ENCODE peak calls at places on chromosomes 6 and 20, in nine cellular contexts. F is psoas muscle; P is CD8-positive, alpha-beta T cell; K is A673; E is lung; O is heart right ventricle; T is ovary; C is spleen; J is WERI-Rb-1. B is an unnamed sample.

GRCh38 chr6:124466949-124467348 is 495.3 kb upstream of the RNF217 start:
- DNase-seq in F (no peak), P (no peak), K (no peak), E (no peak), O (no peak), T (no peak), C (no peak), J (no peak), B (no peak)

GRCh38 chr6:144362042-144363018 is 77.2 kb downstream of the UTRN start:
- DNase-seq in F (no peak), P (no peak), K (no peak), E (no peak), O (peak; percentile 40), T (no peak), C (no peak), J (no peak), B (no peak)

GRCh38 chr6:90033872-90034271 is 139.6 kb downstream of the GJA10 start:
- DNase-seq in F (no peak), P (no peak), K (no peak), E (no peak), O (no peak), T (no peak), C (no peak), J (no peak), B (no peak)

GRCh38 chr20:20665200-20665599 is 47.2 kb downstream of the RALGAPA2 start:
- DNase-seq in F (no peak), P (no peak), K (peak; percentile 15), E (no peak), O (no peak), T (no peak), C (no peak), J (no peak), B (no peak)

GRCh38 chr6:45514454-45514853 is 136.7 kb upstream of the SUPT3H start:
- DNase-seq in F (no peak), P (no peak), K (no peak), E (no peak), O (no peak), T (no peak), C (no peak), J (no peak), B (no peak)

GRCh38 chr20:15491564-15491963 is 1081.7 kb downstream of the KIF16B start:
- DNase-seq in F (no peak), P (no peak), K (no peak), E (no peak), O (no peak), T (no peak), C (no peak), J (peak; percentile 59), B (no peak)

GRCh38 chr6:154582696-154583095 is 72.2 kb upstream of the CNKSR3 start:
- DNase-seq in F (no peak), P (no peak), K (no peak), E (no peak), O (no peak), T (no peak), C (no peak), J (no peak), B (no peak)

GRCh38 chr20:18669241-18670019 is 81.6 kb downstream of the DTD1 start:
- DNase-seq in F (no peak), P (no peak), K (no peak), E (no peak), O (no peak), T (no peak), C (no peak), J (no peak), B (no peak)

GRCh38 chr6:149079911-149080501 is 237.5 kb upstream of the TAB2 start:
- DNase-seq in F (peak; percentile 45), P (no peak), K (no peak), E (no peak), O (peak; percentile 47), T (peak; percentile 44), C (no peak), J (no peak), B (no peak)

GRCh38 chr6:34143196-34143883 is 2.5 kb downstream of the GRM4 start:
- DNase-seq in F (no peak), P (no peak), K (no peak), E (no peak), O (no peak), T (no peak), C (peak; percentile 51), J (peak; percentile 55), B (no peak)

GRCh38 chr6:113299526-113299925 is 557.6 kb upstream of the MARCKS start:
- DNase-seq in F (no peak), P (no peak), K (peak; percentile 59), E (no peak), O (peak; percentile 14), T (no peak), C (no peak), J (no peak), B (no peak)

GRCh38 chr20:36881331-36881730 is 5.4 kb downstream of the TLDC2 start:
- DNase-seq in F (no peak), P (no peak), K (no peak), E (no peak), O (no peak), T (peak; percentile 1), C (peak; percentile 32), J (no peak), B (no peak)

GRCh38 chr6:15533379-15534044 is 129.3 kb downstream of the DTNBP1 start:
- DNase-seq in F (no peak), P (no peak), K (no peak), E (peak; percentile 22), O (peak; percentile 1), T (no peak), C (no peak), J (no peak), B (no peak)

GRCh38 chr6:137258170-137258569 is 39.0 kb upstream of the IFNGR1 start:
- DNase-seq in F (no peak), P (no peak), K (no peak), E (no peak), O (no peak), T (no peak), C (peak; percentile 83), J (no peak), B (no peak)

GRCh38 chr6:37920667-37921066 is 101.1 kb downstream of the ZFAND3 start:
- DNase-seq in F (no peak), P (no peak), K (no peak), E (no peak), O (no peak), T (no peak), C (no peak), J (no peak), B (no peak)

GRCh38 chr20:57656821-57657536 is 36.8 kb upstream of the ZBP1 start:
- DNase-seq in F (no peak), P (no peak), K (no peak), E (no peak), O (peak; percentile 3), T (no peak), C (peak; percentile 61), J (peak; percentile 4), B (no peak)

GRCh38 chr6:163393923-163394322 is 20.6 kb upstream of the QKI start:
- DNase-seq in F (no peak), P (no peak), K (no peak), E (no peak), O (no peak), T (no peak), C (no peak), J (no peak), B (no peak)

GRCh38 chr6:163394659-163395058 is 19.9 kb upstream of the QKI start:
- DNase-seq in F (no peak), P (no peak), K (no peak), E (no peak), O (no peak), T (no peak), C (no peak), J (no peak), B (no peak)

GRCh38 chr6:163395122-163395521 is 19.4 kb upstream of the QKI start:
- DNase-seq in F (no peak), P (no peak), K (no peak), E (no peak), O (no peak), T (no peak), C (no peak), J (no peak), B (no peak)

GRCh38 chr6:163398104-163398503 is 16.4 kb upstream of the QKI start:
- DNase-seq in F (no peak), P (no peak), K (no peak), E (no peak), O (no peak), T (no peak), C (no peak), J (peak; percentile 11), B (no peak)

GRCh38 chr6:163395786-163396185 is 18.7 kb upstream of the QKI start:
- DNase-seq in F (no peak), P (no peak), K (no peak), E (no peak), O (no peak), T (no peak), C (no peak), J (no peak), B (no peak)
- H3K27ac ChIP-seq in F (no peak overlapping the region), P (no peak overlapping the region), K (no peak overlapping the region), E (no peak overlapping the region), O (peak overlapping the region; percentile 32), T (no peak overlapping the region), C (peak overlapping the region; percentile 52), J (no peak overlapping the region), B (peak overlapping the region; percentile 78)

GRCh38 chr20:62025394-62025793 is 40.3 kb downstream of the TAF4 start:
- DNase-seq in F (no peak), P (no peak), K (no peak), E (no peak), O (no peak), T (peak; percentile 21), C (no peak), J (peak; percentile 76), B (no peak)
- H3K4me3 ChIP-seq in F (no peak overlapping the region), P (no peak overlapping the region), K (no peak overlapping the region), E (no peak overlapping the region), O (peak overlapping the region; percentile 12), T (no peak overlapping the region), C (no peak overlapping the region), J (peak overlapping the region; percentile 3), B (no peak overlapping the region)

DNA sequence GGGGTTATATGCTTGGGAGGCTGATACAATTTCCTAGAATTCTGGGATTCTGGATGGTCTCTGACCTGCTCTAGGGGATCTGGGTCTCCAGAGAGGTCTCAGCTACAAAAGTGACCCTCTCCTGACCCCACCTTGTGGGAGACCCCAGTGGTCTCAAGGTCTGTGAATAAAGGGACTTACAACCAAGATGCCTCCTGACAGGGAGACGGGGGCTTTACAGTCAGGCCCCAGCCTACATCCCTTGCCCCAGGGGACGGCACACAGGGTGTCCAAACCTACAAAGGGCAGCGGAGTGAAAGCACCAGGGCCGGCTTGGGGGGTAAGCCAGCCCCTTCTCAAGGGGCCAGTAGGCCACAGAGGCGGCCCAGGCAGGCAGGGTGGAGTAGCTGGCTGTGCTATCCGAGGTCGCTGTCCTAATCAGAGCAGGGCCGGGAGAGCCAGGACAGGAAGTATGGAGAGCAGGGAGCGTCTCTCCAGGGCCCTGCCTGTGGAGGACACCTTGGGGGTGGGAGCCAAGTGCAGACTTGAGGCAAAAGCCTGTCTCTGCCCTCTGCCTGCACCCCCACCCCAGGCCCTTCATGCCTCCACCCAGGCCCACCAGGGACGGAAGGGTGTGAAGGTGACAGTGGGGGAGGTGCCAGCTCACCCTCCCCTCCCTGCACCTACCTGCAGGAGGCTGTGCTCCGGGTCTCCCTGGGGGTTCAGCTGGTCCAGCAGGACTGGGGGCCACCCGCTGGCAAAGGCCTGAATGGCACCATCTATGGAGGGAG is 3.5 kb downstream of the GFRA4 start:
- DNase-seq in F (no peak), P (no peak), K (no peak), E (no peak), O (no peak), T (no peak), C (no peak), J (peak; percentile 48), B (no peak)
- TF ChIP-seq CTCF in F (no peak), P (no peak), K (peak; percentile 9), E (no peak), O (no peak), T (no peak), C (no peak), J (peak; percentile 47), B (no peak)

GRCh38 chr6:121666809-121667208 is 231.4 kb downstream of the GJA1 start:
- DNase-seq in F (no peak), P (no peak), K (peak; percentile 90), E (no peak), O (peak; percentile 21), T (no peak), C (no peak), J (no peak), B (no peak)
- H3K27ac ChIP-seq in F (peak overlapping the region; percentile 42), P (no peak overlapping the region), K (peak overlapping the region; percentile 8), E (no peak overlapping the region), O (peak overlapping the region; percentile 61), T (no peak overlapping the region), C (no peak overlapping the region), J (no peak overlapping the region), B (no peak overlapping the region)

B was measured in dorsolateral prefrontal cortex.